ENCODE peak calls at places on chromosome 2, in ten cellular contexts. One of them, this sample, is unnamed.

GRCh38 chr2:236712961-236713673 is 143.5 kb downstream of the ACKR3 start:
- DNase-seq in heart left ventricle: no peak
- DNase-seq in stomach: no peak
- DNase-seq in A549: no peak
- DNase-seq in kidney epithelial cell: no peak
- DNase-seq in astrocyte of the spinal cord: no peak
- DNase-seq in HL-60: no peak
- DNase-seq in lower leg skin: no peak
- DNase-seq in fibroblast of pulmonary artery: no peak
- DNase-seq in Panc1: no peak
- DNase-seq in this sample: no peak

GRCh38 chr2:216557413-216557812 is 58.8 kb downstream of the RPL37A start:
- DNase-seq in heart left ventricle: no peak
- DNase-seq in Panc1: no peak
- DNase-seq in astrocyte of the spinal cord: no peak
- DNase-seq in fibroblast of pulmonary artery: no peak
- DNase-seq in A549: no peak
- DNase-seq in HL-60: no peak
- DNase-seq in kidney epithelial cell: no peak
- DNase-seq in lower leg skin: no peak
- DNase-seq in stomach: no peak
- DNase-seq in this sample: no peak

GRCh38 chr2:216057688-216058193 is 23.9 kb downstream of the PECR start:
- DNase-seq in kidney epithelial cell: peak
- DNase-seq in fibroblast of pulmonary artery: no peak
- DNase-seq in lower leg skin: no peak
- DNase-seq in HL-60: peak
- DNase-seq in astrocyte of the spinal cord: peak
- DNase-seq in heart left ventricle: no peak
- DNase-seq in Panc1: no peak
- DNase-seq in stomach: peak
- DNase-seq in A549: peak
- DNase-seq in this sample: peak

GRCh38 chr2:19574788-19575260 is 216.4 kb upstream of the OSR1 start:
- DNase-seq in Panc1: no peak
- DNase-seq in A549: no peak
- DNase-seq in HL-60: no peak
- DNase-seq in heart left ventricle: peak
- DNase-seq in lower leg skin: peak
- DNase-seq in kidney epithelial cell: no peak
- DNase-seq in stomach: no peak
- DNase-seq in fibroblast of pulmonary artery: peak
- DNase-seq in astrocyte of the spinal cord: peak
- DNase-seq in this sample: peak

GRCh38 chr2:226660524-226660923 is 139.1 kb downstream of the IRS1 start:
- DNase-seq in stomach: peak
- DNase-seq in astrocyte of the spinal cord: peak
- DNase-seq in heart left ventricle: peak
- DNase-seq in fibroblast of pulmonary artery: peak
- DNase-seq in lower leg skin: peak
- DNase-seq in HL-60: peak
- DNase-seq in kidney epithelial cell: no peak
- DNase-seq in Panc1: no peak
- DNase-seq in A549: no peak
- DNase-seq in this sample: peak

GRCh38 chr2:196431957-196432356 is 207.6 kb upstream of the CCDC150 start:
- DNase-seq in stomach: no peak
- DNase-seq in Panc1: no peak
- DNase-seq in HL-60: no peak
- DNase-seq in fibroblast of pulmonary artery: peak
- DNase-seq in A549: peak
- DNase-seq in kidney epithelial cell: no peak
- DNase-seq in heart left ventricle: no peak
- DNase-seq in lower leg skin: no peak
- DNase-seq in astrocyte of the spinal cord: peak
- DNase-seq in this sample: no peak

GRCh38 chr2:121232626-121233265 is 52.3 kb downstream of the TFCP2L1 start:
- DNase-seq in A549: no peak
- DNase-seq in HL-60: peak
- DNase-seq in Panc1: no peak
- DNase-seq in astrocyte of the spinal cord: no peak
- DNase-seq in kidney epithelial cell: no peak
- DNase-seq in stomach: no peak
- DNase-seq in lower leg skin: no peak
- DNase-seq in heart left ventricle: no peak
- DNase-seq in fibroblast of pulmonary artery: no peak
- DNase-seq in this sample: no peak

GRCh38 chr2:182368446-182368845 is 58.4 kb downstream of the PDE1A start:
- DNase-seq in HL-60: no peak
- DNase-seq in Panc1: no peak
- DNase-seq in fibroblast of pulmonary artery: peak
- DNase-seq in stomach: no peak
- DNase-seq in lower leg skin: no peak
- DNase-seq in heart left ventricle: no peak
- DNase-seq in A549: peak
- DNase-seq in kidney epithelial cell: peak
- DNase-seq in astrocyte of the spinal cord: peak
- DNase-seq in this sample: no peak

GRCh38 chr2:73897934-73898333 is 5.1 kb downstream of the ACTG2 start:
- DNase-seq in heart left ventricle: no peak
- DNase-seq in A549: no peak
- DNase-seq in kidney epithelial cell: no peak
- DNase-seq in astrocyte of the spinal cord: no peak
- DNase-seq in stomach: no peak
- DNase-seq in HL-60: no peak
- DNase-seq in Panc1: no peak
- DNase-seq in fibroblast of pulmonary artery: no peak
- DNase-seq in lower leg skin: peak
- DNase-seq in this sample: peak

GRCh38 chr2:180980943-180981898 is 816 bp downstream of the UBE2E3 start:
- DNase-seq in Panc1: no peak
- DNase-seq in astrocyte of the spinal cord: peak
- DNase-seq in lower leg skin: peak
- DNase-seq in kidney epithelial cell: no peak
- DNase-seq in stomach: peak
- DNase-seq in A549: peak
- DNase-seq in heart left ventricle: peak
- DNase-seq in HL-60: peak
- DNase-seq in fibroblast of pulmonary artery: peak
- DNase-seq in this sample: peak

GRCh38 chr2:239171643-239172042 is 229.2 kb downstream of the HDAC4 start:
- DNase-seq in stomach: no peak
- DNase-seq in heart left ventricle: no peak
- DNase-seq in astrocyte of the spinal cord: no peak
- DNase-seq in Panc1: no peak
- DNase-seq in A549: peak
- DNase-seq in lower leg skin: no peak
- DNase-seq in fibroblast of pulmonary artery: no peak
- DNase-seq in HL-60: no peak
- DNase-seq in kidney epithelial cell: no peak
- DNase-seq in this sample: no peak

GRCh38 chr2:239168575-239168974 is 232.2 kb downstream of the HDAC4 start:
- DNase-seq in HL-60: no peak
- DNase-seq in A549: no peak
- DNase-seq in stomach: no peak
- DNase-seq in astrocyte of the spinal cord: no peak
- DNase-seq in kidney epithelial cell: no peak
- DNase-seq in heart left ventricle: peak
- DNase-seq in lower leg skin: peak
- DNase-seq in Panc1: no peak
- DNase-seq in fibroblast of pulmonary artery: no peak
- DNase-seq in this sample: no peak

GRCh38 chr2:239167011-239167673 is 233.7 kb downstream of the HDAC4 start:
- DNase-seq in kidney epithelial cell: no peak
- DNase-seq in lower leg skin: peak
- DNase-seq in fibroblast of pulmonary artery: no peak
- DNase-seq in A549: no peak
- DNase-seq in Panc1: no peak
- DNase-seq in astrocyte of the spinal cord: no peak
- DNase-seq in stomach: no peak
- DNase-seq in heart left ventricle: peak
- DNase-seq in HL-60: no peak
- DNase-seq in this sample: peak

GRCh38 chr2:239167766-239168444 is 232.9 kb downstream of the HDAC4 start:
- DNase-seq in astrocyte of the spinal cord: no peak
- DNase-seq in HL-60: no peak
- DNase-seq in Panc1: no peak
- DNase-seq in kidney epithelial cell: no peak
- DNase-seq in lower leg skin: peak
- DNase-seq in fibroblast of pulmonary artery: no peak
- DNase-seq in heart left ventricle: peak
- DNase-seq in stomach: no peak
- DNase-seq in A549: no peak
- DNase-seq in this sample: no peak

DNA sequence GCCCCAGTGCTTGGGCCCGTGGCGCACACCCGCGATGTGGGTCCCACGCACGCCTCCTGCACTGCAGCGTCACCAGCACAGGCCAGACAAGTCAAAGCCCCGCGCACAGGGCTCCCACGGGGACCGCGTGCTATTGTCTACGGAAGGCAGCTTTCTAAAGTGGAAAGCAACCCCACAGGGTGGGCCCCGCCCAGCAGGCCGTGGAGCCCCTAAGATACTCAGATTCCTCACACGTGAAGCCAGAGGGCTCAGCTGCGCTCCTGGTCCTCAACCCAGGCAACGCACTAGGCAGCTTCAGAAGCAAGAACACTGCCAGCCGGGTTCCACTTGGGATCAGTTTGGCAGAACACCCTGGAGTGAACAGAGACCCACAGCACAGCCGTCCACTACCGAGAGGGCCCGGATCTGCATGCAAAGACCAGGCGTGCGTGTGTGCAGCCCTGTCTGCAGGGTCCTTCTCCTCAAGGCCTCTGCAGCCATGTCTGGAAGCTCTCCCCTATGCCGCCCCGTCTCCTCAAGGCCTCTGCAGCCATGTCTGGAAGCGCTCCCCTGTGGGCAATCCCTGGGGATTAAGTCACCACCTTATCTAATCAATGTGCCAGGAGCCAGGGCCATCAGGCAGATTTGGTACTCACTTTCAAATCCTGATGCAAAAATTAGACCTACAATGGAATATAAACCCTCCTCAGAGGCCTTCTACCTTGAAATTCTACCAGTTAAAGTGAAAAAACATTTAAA is 231.3 kb downstream of the HDAC4 start:
- DNase-seq in HL-60: no peak
- DNase-seq in A549: no peak
- DNase-seq in heart left ventricle: peak
- DNase-seq in astrocyte of the spinal cord: no peak
- DNase-seq in fibroblast of pulmonary artery: no peak
- DNase-seq in Panc1: no peak
- DNase-seq in lower leg skin: peak
- DNase-seq in kidney epithelial cell: no peak
- DNase-seq in stomach: no peak
- DNase-seq in this sample: no peak
- TF ChIP-seq CTCF in HL-60: no peak
- TF ChIP-seq CTCF in A549: no peak
- TF ChIP-seq CTCF in heart left ventricle: no peak
- TF ChIP-seq CTCF in astrocyte of the spinal cord: no peak
- TF ChIP-seq CTCF in fibroblast of pulmonary artery: no peak
- TF ChIP-seq CTCF in Panc1: no peak
- TF ChIP-seq CTCF in lower leg skin: no peak
- TF ChIP-seq CTCF in kidney epithelial cell: no peak
- TF ChIP-seq CTCF in stomach: no peak
- TF ChIP-seq CTCF in this sample: no peak

DNA sequence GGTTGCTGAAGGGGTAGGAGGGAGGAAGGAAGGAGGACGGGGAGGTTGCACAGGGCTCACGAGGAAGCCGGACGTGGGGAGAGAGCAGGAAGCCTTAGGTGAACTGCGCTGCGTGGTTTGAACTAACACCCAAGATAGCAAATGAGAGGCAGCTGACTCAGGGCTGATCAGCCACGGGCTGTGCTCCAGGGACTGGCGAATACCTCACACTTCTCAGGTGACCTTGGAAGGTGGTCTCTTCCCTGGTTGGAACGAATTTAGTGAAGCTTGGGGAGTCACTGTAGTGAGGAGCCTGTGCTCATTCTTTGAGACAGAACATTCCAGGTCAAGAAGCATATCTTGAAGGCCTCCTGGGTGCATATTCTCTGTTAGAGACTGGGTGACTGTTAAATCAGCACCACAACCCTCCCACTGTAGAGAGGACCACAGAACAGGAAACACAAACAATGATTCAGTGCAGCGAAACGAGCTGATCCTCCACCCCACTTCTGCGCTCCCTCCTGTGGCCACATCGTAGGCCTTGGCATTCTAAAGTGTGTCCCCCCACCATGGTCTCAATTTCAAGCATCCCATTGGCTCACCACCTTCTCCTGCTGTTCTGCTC is 33.8 kb downstream of the TOGARAM2 start:
- DNase-seq in heart left ventricle: peak
- DNase-seq in lower leg skin: no peak
- DNase-seq in Panc1: no peak
- DNase-seq in astrocyte of the spinal cord: peak
- DNase-seq in fibroblast of pulmonary artery: peak
- DNase-seq in A549: no peak
- DNase-seq in HL-60: peak
- DNase-seq in stomach: peak
- DNase-seq in kidney epithelial cell: no peak
- DNase-seq in this sample: peak
- H3K4me3 ChIP-seq in heart left ventricle: peak
- H3K4me3 ChIP-seq in lower leg skin: no peak
- H3K4me3 ChIP-seq in Panc1: no peak
- H3K4me3 ChIP-seq in astrocyte of the spinal cord: no peak
- H3K4me3 ChIP-seq in fibroblast of pulmonary artery: no peak
- H3K4me3 ChIP-seq in A549: no peak
- H3K4me3 ChIP-seq in HL-60: no peak
- H3K4me3 ChIP-seq in stomach: no peak
- H3K4me3 ChIP-seq in kidney epithelial cell: no peak
- H3K4me3 ChIP-seq in this sample: no peak

DNA sequence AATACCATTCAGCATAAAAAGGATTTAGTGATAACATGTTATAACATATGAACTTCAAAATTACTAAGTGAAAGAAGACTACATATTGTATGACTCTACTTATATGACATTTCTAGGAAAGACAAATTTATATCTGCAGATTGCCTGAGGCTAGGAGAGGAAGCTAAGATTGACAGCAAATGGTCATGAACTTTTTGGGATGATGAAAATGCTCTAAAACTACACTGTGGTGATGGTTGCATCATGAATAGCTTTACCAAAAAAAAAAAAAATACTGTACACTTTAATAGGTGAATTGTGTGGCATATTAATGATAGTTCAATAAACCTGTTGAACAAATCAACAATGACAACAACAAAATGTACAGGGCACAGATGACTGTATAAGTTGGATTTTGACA is 63.2 kb upstream of the SPTBN1 start:
- DNase-seq in HL-60: no peak
- DNase-seq in heart left ventricle: no peak
- DNase-seq in fibroblast of pulmonary artery: no peak
- DNase-seq in astrocyte of the spinal cord: no peak
- DNase-seq in Panc1: no peak
- DNase-seq in stomach: no peak
- DNase-seq in kidney epithelial cell: no peak
- DNase-seq in A549: no peak
- DNase-seq in lower leg skin: no peak
- DNase-seq in this sample: no peak
- TF ChIP-seq CTCF in HL-60: no peak
- TF ChIP-seq CTCF in heart left ventricle: no peak
- TF ChIP-seq CTCF in fibroblast of pulmonary artery: no peak
- TF ChIP-seq CTCF in astrocyte of the spinal cord: no peak
- TF ChIP-seq CTCF in Panc1: no peak
- TF ChIP-seq CTCF in stomach: no peak
- TF ChIP-seq CTCF in kidney epithelial cell: no peak
- TF ChIP-seq CTCF in A549: no peak
- TF ChIP-seq CTCF in lower leg skin: no peak
- TF ChIP-seq CTCF in this sample: no peak

GRCh38 chr2:69754633-69755032 is 12.7 kb downstream of the ANXA4 start:
- DNase-seq in Panc1: no peak
- DNase-seq in stomach: no peak
- DNase-seq in astrocyte of the spinal cord: no peak
- DNase-seq in A549: no peak
- DNase-seq in fibroblast of pulmonary artery: no peak
- DNase-seq in kidney epithelial cell: no peak
- DNase-seq in heart left ventricle: no peak
- DNase-seq in lower leg skin: peak
- DNase-seq in HL-60: no peak
- DNase-seq in this sample: no peak
- H3K4me3 ChIP-seq in Panc1: no peak
- H3K4me3 ChIP-seq in stomach: no peak
- H3K4me3 ChIP-seq in astrocyte of the spinal cord: no peak
- H3K4me3 ChIP-seq in A549: no peak
- H3K4me3 ChIP-seq in fibroblast of pulmonary artery: no peak
- H3K4me3 ChIP-seq in kidney epithelial cell: no peak
- H3K4me3 ChIP-seq in heart left ventricle: no peak
- H3K4me3 ChIP-seq in lower leg skin: no peak
- H3K4me3 ChIP-seq in HL-60: no peak
- H3K4me3 ChIP-seq in this sample: no peak